ENCODE peak calls at places on chromosome 10, in four cellular contexts. V is sigmoid colon, O is prostate gland, W is ovary. A is an unnamed sample.

GRCh38 chr10:78199019-78199418 is 165.4 kb downstream of the RPS24 start:
- DNase-seq in V (no peak), O (no peak), W (no peak), A (no peak)

GRCh38 chr10:69048103-69048502 is 39.8 kb upstream of the SRGN start:
- DNase-seq in V (peak), O (no peak), W (no peak), A (peak)

GRCh38 chr10:110279062-110279986 is 25.4 kb downstream of the SMNDC1 start:
- DNase-seq in V (peak), O (peak), W (peak), A (peak)

GRCh38 chr10:92880233-92880861 is 32.0 kb downstream of the EXOC6 start:
- DNase-seq in V (no peak), O (peak), W (no peak), A (no peak)

GRCh38 chr10:103540722-103541121 is 47.2 kb downstream of the NEURL1 start:
- DNase-seq in V (no peak), O (no peak), W (no peak), A (peak)

GRCh38 chr10:5094265-5095205 is at the start of gene AKR1C3:
- DNase-seq in V (no peak), O (no peak), W (no peak), A (no peak)

GRCh38 chr10:12657489-12657888 is 308.1 kb downstream of the CAMK1D start:
- DNase-seq in V (no peak), O (no peak), W (no peak), A (no peak)

GRCh38 chr10:96797485-96797884 is 34.6 kb upstream of the LCOR start:
- DNase-seq in V (no peak), O (no peak), W (no peak), A (no peak)

GRCh38 chr10:70063418-70064098 is 10.9 kb downstream of the MACROH2A2 start:
- DNase-seq in V (no peak), O (no peak), W (no peak), A (no peak)

GRCh38 chr10:101716891-101717659 is 22.1 kb upstream of the FBXW4 start:
- DNase-seq in V (no peak), O (no peak), W (no peak), A (peak)

GRCh38 chr10:88989824-88990527 is 622 bp upstream of the FAS start:
- DNase-seq in V (peak), O (peak), W (peak), A (peak)

GRCh38 chr10:33074443-33074842 is 116.4 kb upstream of the ITGB1 start:
- DNase-seq in V (no peak), O (no peak), W (no peak), A (no peak)

GRCh38 chr10:3136336-3136735 is 36.2 kb downstream of the PITRM1 start:
- DNase-seq in V (peak), O (no peak), W (peak), A (no peak)

GRCh38 chr10:86690657-86691084 is 22.4 kb downstream of the LDB3 start:
- DNase-seq in V (no peak), O (no peak), W (no peak), A (no peak)

GRCh38 chr10:22719406-22720042 is 5.1 kb upstream of the PIP4K2A start:
- DNase-seq in V (no peak), O (no peak), W (no peak), A (no peak)

GRCh38 chr10:43653746-43654145 is 5.1 kb upstream of the ZNF32 start:
- DNase-seq in V (no peak), O (no peak), W (no peak), A (no peak)

GRCh38 chr10:122544493-122544892 is 16.1 kb upstream of the DMBT1 start:
- DNase-seq in V (no peak), O (no peak), W (no peak), A (no peak)

GRCh38 chr10:53840668-53841067 is 960.4 kb downstream of the PCDH15 start:
- DNase-seq in V (no peak), O (no peak), W (no peak), A (no peak)

GRCh38 chr10:68073631-68074403 is 1.3 kb downstream of the HERC4 start:
- DNase-seq in V (no peak), O (no peak), W (no peak), A (no peak)

DNA sequence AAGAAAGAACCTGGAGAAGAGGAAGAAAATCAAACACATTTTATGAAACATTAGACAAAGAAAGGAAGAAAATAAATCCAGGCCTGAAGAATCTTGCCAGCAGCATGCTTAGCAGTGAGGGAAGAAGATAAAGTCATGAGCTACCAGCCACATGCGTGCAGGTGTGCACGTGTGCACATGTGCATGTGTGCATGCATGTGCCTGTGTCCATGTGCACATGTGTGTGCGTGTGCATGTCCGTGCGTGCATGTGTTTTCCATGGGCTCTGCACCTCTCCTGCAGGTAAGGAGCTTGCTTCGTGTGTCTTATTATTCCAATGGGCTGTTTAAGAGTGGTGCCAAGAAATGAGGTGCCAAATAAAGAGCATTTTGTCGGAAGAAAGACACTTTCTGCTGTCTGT is 322.2 kb downstream of the FGFR2 start:
- DNase-seq in V (no peak), O (no peak), W (no peak), A (no peak)
- TF ChIP-seq CTCF in V (no peak), O (no peak), W (no peak), A (no peak)

GRCh38 chr10:132418520-132419416 is 21.8 kb downstream of the PWWP2B start:
- DNase-seq in V (no peak), O (peak), W (no peak), A (peak)

GRCh38 chr10:132422169-132422691 is 25.2 kb downstream of the PWWP2B start:
- DNase-seq in V (no peak), O (no peak), W (no peak), A (no peak)

GRCh38 chr10:132419631-132420468 is 22.9 kb downstream of the PWWP2B start:
- DNase-seq in V (no peak), O (no peak), W (no peak), A (no peak)

GRCh38 chr10:132421377-132422168 is 24.6 kb downstream of the PWWP2B start:
- DNase-seq in V (peak), O (peak), W (peak), A (peak)

GRCh38 chr10:132420469-132421376 is 23.7 kb downstream of the PWWP2B start:
- DNase-seq in V (no peak), O (no peak), W (no peak), A (no peak)
- TF ChIP-seq POLR2A in V (no peak), O (no peak), W (no peak), A (no peak)

DNA sequence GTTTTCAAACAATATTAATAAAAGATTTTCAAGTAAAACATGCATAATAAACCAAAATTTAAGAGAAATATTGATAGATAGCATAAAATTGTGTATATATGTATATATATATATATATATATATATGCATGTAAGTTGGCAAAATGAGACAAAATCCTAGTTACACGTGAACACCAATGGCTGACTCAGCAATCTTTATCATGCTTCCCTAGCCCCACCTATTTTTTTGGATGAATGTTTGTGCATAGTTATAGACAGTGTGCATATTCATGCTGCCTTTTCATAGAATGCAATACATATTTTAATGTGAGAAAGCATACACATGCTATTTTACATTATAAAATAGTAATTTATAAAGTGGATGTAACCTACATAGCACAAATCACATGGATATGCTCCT is 230.2 kb downstream of the SH2D4B start:
- DNase-seq in V (no peak), O (no peak), W (no peak), A (no peak)
- H3K4me3 ChIP-seq in V (no peak), O (no peak), W (no peak), A (no peak)

DNA sequence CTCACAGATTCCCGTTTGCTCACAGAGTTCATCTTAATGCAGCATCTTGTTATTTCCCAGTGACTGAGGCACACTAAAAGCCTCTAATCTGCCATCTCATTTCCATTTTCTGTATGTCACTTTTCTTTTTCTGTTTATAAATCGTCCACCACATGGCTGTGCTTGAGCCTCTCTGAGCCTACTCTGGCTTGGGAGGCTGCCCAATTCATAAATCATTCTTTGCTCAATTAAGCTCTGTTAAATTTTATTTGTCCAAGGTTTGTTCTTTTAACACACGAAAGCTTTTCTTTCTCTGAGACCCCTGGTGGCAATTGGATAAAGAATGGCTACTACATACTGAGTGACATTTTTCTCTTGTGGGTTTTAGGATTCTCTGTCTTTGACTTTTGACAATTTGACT is 286.0 kb downstream of the HTR7 start:
- DNase-seq in V (no peak), O (no peak), W (no peak), A (no peak)
- TF ChIP-seq CTCF in V (no peak), O (no peak), W (no peak), A (no peak)